ENCODE peak calls at places on chromosome 5, in ten cellular contexts. E is HepG2, B is GM12892, L is vagina, Q is A549, O is NB4, F is ovary, A is erythroblast, Y is heart left ventricle, T is tibial nerve. V is an unnamed sample.

GRCh38 chr5:130555429-130555828 is 609.6 kb downstream of the HINT1 start:
- DNase-seq in E (no peak), B (no peak), L (no peak), Q (no peak), O (no peak), F (no peak), A (no peak), Y (no peak), T (no peak), V (no peak)

GRCh38 chr5:124572973-124573372 is 173.5 kb downstream of the ZNF608 start:
- DNase-seq in E (no peak), B (no peak), L (no peak), Q (no peak), O (no peak), F (no peak), A (no peak), Y (no peak), T (no peak), V (no peak)

GRCh38 chr5:159156426-159156835 is 52.9 kb downstream of the RNF145 start:
- DNase-seq in E (no peak), B (no peak), L (no peak), Q (no peak), O (no peak), F (no peak), A (no peak), Y (no peak), T (no peak), V (no peak)

GRCh38 chr5:107570805-107571531 is 99.8 kb downstream of the EFNA5 start:
- DNase-seq in E (peak), B (peak), L (no peak), Q (peak), O (no peak), F (no peak), A (no peak), Y (no peak), T (no peak), V (no peak)

GRCh38 chr5:91341159-91341558 is 42.0 kb downstream of the ARRDC3 start:
- DNase-seq in E (no peak), B (no peak), L (no peak), Q (no peak), O (no peak), F (no peak), A (no peak), Y (no peak), T (no peak), V (no peak)

GRCh38 chr5:78472469-78473106 is 112.2 kb downstream of the SCAMP1 start:
- DNase-seq in E (peak), B (no peak), L (no peak), Q (no peak), O (no peak), F (no peak), A (peak), Y (no peak), T (no peak), V (no peak)

GRCh38 chr5:143923634-143924265 is 111.8 kb downstream of the HMHB1 start:
- DNase-seq in E (no peak), B (no peak), L (no peak), Q (peak), O (no peak), F (no peak), A (no peak), Y (no peak), T (no peak), V (no peak)

GRCh38 chr5:170235881-170236864 is 3.4 kb downstream of the C5orf58 start:
- DNase-seq in E (no peak), B (no peak), L (no peak), Q (no peak), O (no peak), F (no peak), A (no peak), Y (no peak), T (no peak), V (no peak)

GRCh38 chr5:109304323-109304722 is 105.5 kb downstream of the PJA2 start:
- DNase-seq in E (no peak), B (no peak), L (no peak), Q (no peak), O (no peak), F (no peak), A (peak), Y (no peak), T (no peak), V (no peak)

GRCh38 chr5:100505984-100506670 is 29.0 kb upstream of the FAM174A start:
- DNase-seq in E (no peak), B (no peak), L (no peak), Q (peak), O (no peak), F (no peak), A (no peak), Y (no peak), T (no peak), V (peak)

GRCh38 chr5:136006767-136007251 is 22.0 kb upstream of the TGFBI start:
- DNase-seq in E (no peak), B (no peak), L (peak), Q (peak), O (no peak), F (no peak), A (no peak), Y (no peak), T (no peak), V (peak)

GRCh38 chr5:39599721-39600431 is 175.1 kb upstream of the DAB2 start:
- DNase-seq in E (no peak), B (no peak), L (no peak), Q (peak), O (peak), F (no peak), A (peak), Y (no peak), T (no peak), V (peak)

GRCh38 chr5:50663636-50664035 is 2.8 kb upstream of the PARP8 start:
- DNase-seq in E (no peak), B (no peak), L (no peak), Q (no peak), O (peak), F (no peak), A (no peak), Y (peak), T (peak), V (no peak)

GRCh38 chr5:43416233-43416987 is 4.2 kb upstream of the CCL28 start:
- DNase-seq in E (no peak), B (no peak), L (peak), Q (no peak), O (no peak), F (no peak), A (peak), Y (no peak), T (no peak), V (no peak)

GRCh38 chr5:141876628-141877477 is 1.4 kb downstream of the PCDH1 start:
- DNase-seq in E (no peak), B (peak), L (no peak), Q (peak), O (no peak), F (no peak), A (peak), Y (no peak), T (no peak), V (no peak)
- TF ChIP-seq POLR2A in E (no peak), B (no peak), L (no peak), Q (no peak), O (no peak), F (no peak), A (no peak), Y (no peak), T (no peak), V (no peak)

GRCh38 chr5:103259705-103260355 is 1.3 kb downstream of the MACIR start:
- DNase-seq in E (peak), B (no peak), L (no peak), Q (no peak), O (no peak), F (no peak), A (no peak), Y (peak), T (peak), V (peak)

GRCh38 chr5:103256178-103256577 is 2.4 kb upstream of the MACIR start:
- DNase-seq in E (peak), B (no peak), L (no peak), Q (peak), O (no peak), F (no peak), A (no peak), Y (no peak), T (no peak), V (no peak)

GRCh38 chr5:103258957-103259704 is 568 bp downstream of the MACIR start:
- DNase-seq in E (peak), B (peak), L (no peak), Q (peak), O (peak), F (peak), A (peak), Y (peak), T (no peak), V (peak)

GRCh38 chr5:103260951-103261350 is 2.4 kb downstream of the MACIR start:
- DNase-seq in E (no peak), B (no peak), L (no peak), Q (no peak), O (no peak), F (no peak), A (peak), Y (no peak), T (no peak), V (no peak)

DNA sequence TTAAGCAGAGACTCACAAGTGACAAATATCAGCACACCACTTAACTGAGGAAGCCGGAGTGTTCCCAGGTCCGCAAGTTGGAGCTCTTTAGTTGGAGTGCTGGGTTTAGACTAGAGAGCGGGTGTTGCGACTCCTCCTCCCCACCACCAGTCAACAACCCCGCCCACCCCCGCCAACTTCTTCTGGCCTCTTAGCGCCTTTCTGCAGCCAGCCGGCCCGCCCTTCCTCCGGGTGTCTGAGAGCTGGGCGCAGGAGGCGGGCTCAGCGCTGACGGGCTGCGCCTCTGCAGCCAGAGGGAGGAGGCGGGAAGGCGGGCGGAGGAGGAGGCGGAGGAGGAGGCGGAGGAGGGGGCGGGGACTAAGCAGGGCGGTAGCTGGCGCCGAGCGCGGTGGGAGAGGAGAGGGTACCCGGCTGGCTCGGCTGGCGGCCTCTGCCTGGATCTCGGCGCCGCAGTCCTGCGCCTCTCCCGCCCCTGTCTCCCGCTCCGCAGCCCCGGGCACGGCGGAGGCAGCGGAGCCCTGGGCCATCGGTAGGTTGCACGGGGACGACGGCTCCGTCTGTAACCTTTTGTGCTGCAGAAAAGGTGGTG is at the start of gene MACIR:
- DNase-seq in E (peak), B (peak), L (peak), Q (peak), O (peak), F (peak), A (peak), Y (peak), T (peak), V (peak)
- TF ChIP-seq POLR2A in E (peak), B (peak), L (peak), Q (peak), O (peak), F (no peak), A (peak), Y (peak), T (no peak), V (peak)

DNA sequence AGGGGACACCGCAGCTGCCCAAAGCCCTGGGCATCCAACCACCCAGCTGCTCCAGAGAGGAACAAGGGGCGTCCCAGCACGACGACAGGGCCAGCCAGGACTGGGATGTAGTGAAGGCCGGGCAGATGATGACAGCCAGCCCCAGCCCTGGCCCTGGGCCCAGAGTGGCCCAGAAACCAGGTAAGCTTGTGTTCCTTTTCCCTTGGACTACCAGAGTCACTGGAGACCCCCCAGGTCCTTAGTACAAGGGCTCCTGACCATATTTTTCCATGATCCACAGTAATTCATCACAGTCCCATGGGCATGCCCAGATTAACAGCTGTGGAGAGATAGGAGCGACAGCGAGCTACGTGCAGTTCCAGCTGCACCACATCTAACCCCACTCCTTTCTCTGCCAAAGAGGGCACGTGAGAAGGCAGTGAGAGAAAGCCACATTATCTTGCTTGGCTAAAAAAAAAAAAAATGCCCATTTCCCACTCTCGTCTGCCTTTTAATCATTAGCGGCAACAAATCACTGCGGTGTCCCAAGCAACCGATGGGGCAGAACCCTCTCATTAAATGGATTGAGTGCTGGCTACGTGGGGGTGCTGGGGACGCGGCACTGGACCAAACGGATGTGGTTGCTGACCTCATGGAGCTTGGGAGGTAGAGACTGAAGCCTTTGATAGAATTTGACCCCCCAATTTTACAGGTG is 21.7 kb upstream of the SYNPO start:
- DNase-seq in E (no peak), B (no peak), L (no peak), Q (no peak), O (no peak), F (peak), A (no peak), Y (peak), T (no peak), V (no peak)
- TF ChIP-seq POLR2A in E (no peak), B (no peak), L (no peak), Q (no peak), O (no peak), F (no peak), A (no peak), Y (no peak), T (no peak), V (no peak)

GRCh38 chr5:88889165-88890069 is 6.4 kb upstream of the MEF2C start:
- DNase-seq in E (no peak), B (peak), L (no peak), Q (no peak), O (no peak), F (peak), A (peak), Y (peak), T (peak), V (peak)
- TF ChIP-seq POLR2A in E (no peak), B (peak), L (no peak), Q (no peak), O (no peak), F (peak), A (peak), Y (peak), T (no peak), V (no peak)